ENCODE peak calls at places on chromosomes 5 and 9, in nine cellular contexts. Z, K, R, X, D, C, J, O and P are unnamed samples.

GRCh38 chr5:143023447-143024096 is 253.4 kb downstream of the ARHGAP26 start:
- DNase-seq in K (peak; percentile 30), X (no peak), J (no peak), O (no peak), Z (no peak), R (peak; percentile 68), D (peak; percentile 52), C (no peak), P (peak; percentile 63)

GRCh38 chr5:41509399-41510175 is 814 bp downstream of the PLCXD3 start:
- DNase-seq in Z (peak; percentile 59), J (no peak), D (peak; percentile 53), C (no peak), K (no peak), R (no peak), X (no peak), O (no peak), P (no peak)

GRCh38 chr5:52693279-52693678 is 94.4 kb upstream of the ITGA1 start:
- DNase-seq in X (no peak), O (peak; percentile 35), C (no peak), J (peak; percentile 49), D (peak; percentile 12), R (peak; percentile 45), K (peak; percentile 50), Z (peak; percentile 43), P (peak; percentile 64)

GRCh38 chr5:138874771-138875628 is at the start of gene LRRTM2:
- DNase-seq in J (no peak), K (peak; percentile 25), X (peak; percentile 92), C (no peak), Z (no peak), O (no peak), R (peak; percentile 98), D (peak; percentile 63), P (peak; percentile 92)

GRCh38 chr9:134938346-134939079 is 20.8 kb upstream of the FCN1 start:
- DNase-seq in Z (peak; percentile 39), J (no peak), K (no peak), O (no peak), D (no peak), R (no peak), X (no peak), C (no peak), P (no peak)

GRCh38 chr5:73299665-73300435 is 126.9 kb downstream of the TMEM174 start:
- DNase-seq in X (no peak), R (peak; percentile 23), J (no peak), Z (no peak), O (no peak), C (peak; percentile 58), K (peak; percentile 81), D (peak; percentile 52), P (no peak)

GRCh38 chr9:84070590-84070989 is 90.0 kb downstream of the RMI1 start:
- DNase-seq in K (no peak), J (no peak), D (no peak), X (no peak), Z (no peak), C (no peak), R (no peak), O (no peak), P (no peak)

GRCh38 chr5:119022017-119022745 is 33.8 kb upstream of the DTWD2 start:
- DNase-seq in O (no peak), X (peak; percentile 26), K (peak; percentile 32), J (peak; percentile 50), Z (no peak), D (peak; percentile 33), R (peak; percentile 57), C (no peak), P (peak; percentile 58)

GRCh38 chr5:153704110-153704509 is 213.6 kb downstream of the GRIA1 start:
- DNase-seq in X (no peak), Z (no peak), C (no peak), D (no peak), K (no peak), O (no peak), J (no peak), R (no peak), P (no peak)

GRCh38 chr9:5052858-5053257 is 67.8 kb downstream of the JAK2 start:
- DNase-seq in D (no peak), X (peak; percentile 44), J (no peak), K (no peak), R (peak; percentile 91), Z (no peak), O (no peak), C (no peak), P (peak; percentile 45)

DNA sequence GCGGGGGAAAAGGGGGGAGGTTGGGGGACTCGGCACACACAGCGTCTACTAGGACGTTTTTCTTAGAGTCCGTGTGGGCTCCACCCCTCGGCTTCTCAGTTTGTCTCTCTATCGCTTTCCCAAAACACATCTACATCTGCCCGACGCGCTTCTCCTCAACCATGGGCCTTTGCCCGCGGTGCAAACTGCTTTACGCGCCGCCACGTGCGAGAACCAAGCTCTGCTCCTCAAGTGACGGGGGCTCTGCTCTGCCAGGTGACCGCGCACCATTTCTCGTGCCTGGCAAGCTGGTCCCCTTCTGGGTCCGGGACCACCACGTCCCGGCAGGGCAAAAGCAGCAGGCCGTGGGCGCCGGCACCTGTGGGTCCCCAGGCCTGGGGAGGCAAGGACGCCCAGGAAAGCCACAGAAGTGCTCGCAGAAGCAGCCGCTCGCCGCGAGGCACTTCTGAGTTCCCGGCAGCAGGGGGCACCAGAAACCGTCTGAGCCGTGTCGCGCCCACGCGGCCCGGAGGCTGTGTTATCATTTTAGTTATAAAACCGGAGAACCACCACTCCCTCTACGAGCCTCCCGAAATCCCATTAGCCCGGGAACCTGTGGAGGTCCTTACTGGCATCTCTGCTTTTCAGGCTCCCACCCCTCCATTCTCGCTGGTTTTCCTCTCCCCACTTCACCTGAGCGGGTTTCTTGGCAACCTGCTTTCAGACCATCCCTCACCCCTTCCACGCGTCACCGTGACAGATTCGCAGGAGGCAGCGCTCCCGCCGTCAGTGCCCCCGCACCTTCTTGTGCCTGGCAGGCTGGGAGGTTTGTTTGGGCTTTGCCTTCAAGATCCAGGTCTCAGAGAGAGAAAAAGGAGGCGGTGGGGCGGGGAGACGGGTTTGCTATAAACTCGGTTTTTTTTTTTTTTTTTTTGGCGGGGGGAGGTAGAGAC is 2.5 kb downstream of the GDNF start:
- DNase-seq in D (peak; percentile 76), O (peak; percentile 71), X (peak; percentile 54), J (peak; percentile 84), R (peak; percentile 77), K (peak; percentile 78), C (peak; percentile 65), Z (peak; percentile 91), P (peak; percentile 95)
- H3K9ac ChIP-seq in D (peak overlapping the region; percentile 95), O (peak overlapping the region; percentile 56), X (peak overlapping the region; percentile 85), J (no peak overlapping the region), R (peak overlapping the region; percentile 6), K (no peak overlapping the region), C (peak overlapping the region; percentile 80), Z (no peak overlapping the region), P (peak overlapping the region; percentile 90)

GRCh38 chr9:120713257-120714087 is 798 bp downstream of the MEGF9 start:
- DNase-seq in K (peak; percentile 18), D (peak; percentile 46), O (peak; percentile 39), C (no peak), J (peak; percentile 29), X (no peak), R (no peak), Z (peak; percentile 84), P (peak; percentile 45)

GRCh38 chr9:120710110-120710981 is 3.9 kb downstream of the MEGF9 start:
- DNase-seq in C (no peak), Z (no peak), R (peak; percentile 39), X (peak; percentile 57), O (no peak), J (peak; percentile 50), K (peak; percentile 28), D (peak; percentile 39), P (peak; percentile 66)

GRCh38 chr9:120712539-120713031 is 1.7 kb downstream of the MEGF9 start:
- DNase-seq in J (no peak), Z (no peak), X (no peak), D (no peak), C (no peak), K (peak; percentile 16), R (no peak), O (no peak), P (no peak)

GRCh38 chr9:120711841-120712538 is 2.3 kb downstream of the MEGF9 start:
- DNase-seq in X (no peak), D (no peak), C (no peak), K (no peak), J (peak; percentile 18), Z (no peak), R (no peak), O (no peak), P (no peak)

GRCh38 chr9:120711354-120711753 is 2.9 kb downstream of the MEGF9 start:
- DNase-seq in X (no peak), J (no peak), Z (no peak), C (no peak), D (no peak), O (no peak), K (no peak), R (no peak), P (peak; percentile 38)
- H3K4me3 ChIP-seq in X (no peak overlapping the region), J (peak overlapping the region; percentile 59), Z (no peak overlapping the region), C (no peak overlapping the region), D (no peak overlapping the region), O (no peak overlapping the region), K (no peak overlapping the region), R (no peak overlapping the region), P (no peak overlapping the region)

DNA sequence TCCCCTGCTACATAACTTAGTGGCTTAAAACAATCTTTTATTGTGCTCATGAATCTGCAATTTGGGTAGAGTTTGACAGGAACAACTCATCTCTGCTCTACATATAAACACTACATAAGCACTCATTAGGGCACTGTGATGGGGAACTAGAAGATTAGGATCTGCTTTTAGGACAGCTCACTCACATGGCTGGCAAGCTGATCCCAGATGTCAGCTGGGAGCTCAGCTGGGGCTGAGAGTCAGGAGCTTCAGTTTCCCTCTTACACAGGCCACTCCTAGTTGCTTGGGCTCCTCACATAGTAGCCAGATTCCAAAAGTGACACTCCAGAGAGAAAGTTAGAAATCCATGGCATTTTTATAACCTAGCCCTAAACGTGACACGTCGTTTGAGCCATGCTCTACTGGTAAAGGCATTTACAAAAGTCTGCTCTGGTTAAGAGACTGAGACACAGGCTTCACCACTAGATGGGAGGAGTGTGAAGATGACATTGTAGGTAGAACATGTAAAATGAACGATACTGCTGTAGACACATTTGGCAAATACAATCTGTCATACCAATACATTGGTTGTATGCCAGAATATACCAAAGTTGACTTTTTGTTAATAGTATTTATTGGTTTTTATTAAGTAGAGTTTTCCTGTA is 23.6 kb downstream of the SCAI start:
- DNase-seq in C (no peak), D (peak; percentile 64), J (no peak), X (no peak), K (no peak), O (no peak), Z (no peak), R (peak; percentile 55), P (peak; percentile 70)
- H3K9ac ChIP-seq in C (no peak overlapping the region), D (no peak overlapping the region), J (no peak overlapping the region), X (no peak overlapping the region), K (no peak overlapping the region), O (no peak overlapping the region), Z (no peak overlapping the region), R (no peak overlapping the region), P (no peak overlapping the region)

DNA sequence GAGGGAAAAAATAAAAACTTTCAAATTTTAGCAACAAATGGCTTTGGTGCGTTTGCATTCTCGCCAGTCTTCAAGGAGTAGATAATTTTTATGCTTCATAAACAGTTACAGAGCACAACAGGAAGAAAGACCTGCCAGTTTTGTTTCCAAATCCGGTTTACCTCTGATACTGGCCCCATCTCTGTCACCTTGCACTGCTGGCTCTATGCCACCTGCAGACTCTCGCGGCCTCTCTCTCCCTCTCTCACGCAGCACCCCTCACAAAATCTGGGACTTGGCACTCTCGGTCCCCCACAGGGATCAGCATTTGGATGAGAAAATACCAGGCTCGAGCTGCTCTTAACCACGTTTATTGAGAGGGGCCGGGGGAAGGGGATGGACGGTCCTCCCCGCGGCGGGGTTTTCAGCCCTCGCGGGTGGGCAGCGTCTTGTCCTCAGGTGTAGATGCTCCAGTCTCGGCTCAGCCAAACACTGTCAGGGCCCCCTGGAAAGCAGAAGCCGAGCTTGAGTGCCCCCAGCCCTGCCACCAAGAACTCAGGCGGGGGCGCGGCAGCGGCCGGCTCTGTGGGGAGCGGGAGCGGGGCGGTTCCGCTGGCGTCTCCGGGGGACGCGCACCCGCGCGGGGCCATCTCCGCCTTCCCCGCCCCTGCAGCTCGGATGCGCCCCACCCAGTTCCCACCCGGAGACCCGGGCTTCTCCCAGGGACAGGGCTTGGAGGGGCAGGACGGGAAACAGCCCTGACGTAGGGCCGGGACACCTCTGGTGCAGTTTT is 1.3 kb downstream of the SCGB3A1 start:
- DNase-seq in X (no peak), J (no peak), C (no peak), D (peak; percentile 38), R (no peak), O (no peak), K (peak; percentile 24), Z (no peak), P (no peak)
- H3K4me3 ChIP-seq in X (no peak overlapping the region), J (no peak overlapping the region), C (no peak overlapping the region), D (no peak overlapping the region), R (no peak overlapping the region), O (no peak overlapping the region), K (peak overlapping the region; percentile 56), Z (no peak overlapping the region), P (no peak overlapping the region)